ENCODE peak calls at places on chromosomes 16 and 17, in eight cellular contexts. K is stimulated activated CD4-positive, alpha-beta T cell treated with anti-CD3 and anti-CD28 coated beads, Interleukin-15, amount 100 ng/mL, for 1 hour; Q is BJ; T is hepatic stellate cell; F is heart right ventricle; N is ELR; J is EH; E is GM12865. Z is an unnamed sample.

GRCh38 chr16:1497014-1497598 is 3.9 kb downstream of the TELO2 start:
- DNase-seq in K (no peak), Q (no peak), T (no peak), F (no peak), N (no peak), J (no peak), E (no peak), Z (no peak)

GRCh38 chr16:72291531-72291981 is 119.6 kb upstream of the PMFBP1 start:
- DNase-seq in K (no peak), Q (peak), T (peak), F (no peak), N (peak), J (peak), E (no peak), Z (no peak)

GRCh38 chr16:10619271-10619849 is 39.0 kb upstream of the EMP2 start:
- DNase-seq in K (no peak), Q (no peak), T (no peak), F (peak), N (peak), J (no peak), E (no peak), Z (no peak)

GRCh38 chr16:59566446-59566845 is 832.3 kb upstream of the GOT2 start:
- DNase-seq in K (no peak), Q (no peak), T (no peak), F (no peak), N (no peak), J (no peak), E (no peak), Z (no peak)

GRCh38 chr16:69311533-69312388 is 611 bp downstream of the VPS4A start:
- DNase-seq in K (peak), Q (no peak), T (peak), F (no peak), N (peak), J (peak), E (peak), Z (no peak)

GRCh38 chr16:8627456-8627855 is 6.0 kb downstream of the METTL22 start:
- DNase-seq in K (no peak), Q (no peak), T (no peak), F (no peak), N (no peak), J (no peak), E (no peak), Z (no peak)

GRCh38 chr17:76585048-76585648 is 512 bp downstream of the ST6GALNAC2 start:
- DNase-seq in K (no peak), Q (no peak), T (no peak), F (no peak), N (no peak), J (peak), E (no peak), Z (no peak)

GRCh38 chr17:37089998-37090397 is 141.2 kb downstream of the AATF start:
- DNase-seq in K (no peak), Q (no peak), T (no peak), F (no peak), N (no peak), J (no peak), E (peak), Z (no peak)

GRCh38 chr16:77374384-77374783 is 60.5 kb downstream of the ADAMTS18 start:
- DNase-seq in K (no peak), Q (no peak), T (no peak), F (no peak), N (no peak), J (no peak), E (no peak), Z (no peak)

GRCh38 chr17:53492532-53492931 is 330.2 kb upstream of the KIF2B start:
- DNase-seq in K (no peak), Q (no peak), T (no peak), F (no peak), N (peak), J (no peak), E (no peak), Z (no peak)

GRCh38 chr17:9976283-9977009 is 71.4 kb upstream of the RCVRN start:
- DNase-seq in K (no peak), Q (no peak), T (no peak), F (no peak), N (no peak), J (no peak), E (no peak), Z (no peak)

GRCh38 chr17:57925361-57925990 is 29.7 kb downstream of the CUEDC1 start:
- DNase-seq in K (no peak), Q (no peak), T (no peak), F (no peak), N (no peak), J (no peak), E (no peak), Z (no peak)

GRCh38 chr16:50367777-50368409 is 895 bp downstream of the BRD7 start:
- DNase-seq in K (no peak), Q (no peak), T (no peak), F (no peak), N (peak), J (no peak), E (no peak), Z (no peak)

GRCh38 chr17:46121165-46121764 is 72.0 kb downstream of the KANSL1 start:
- DNase-seq in K (no peak), Q (no peak), T (no peak), F (no peak), N (no peak), J (no peak), E (peak), Z (no peak)

GRCh38 chr17:57604771-57605733 is 140.0 kb downstream of the CCDC182 start:
- DNase-seq in K (no peak), Q (no peak), T (peak), F (peak), N (no peak), J (peak), E (peak), Z (no peak)

GRCh38 chr17:42407289-42407836 is 15.7 kb downstream of the CAVIN1 start:
- DNase-seq in K (peak), Q (no peak), T (peak), F (peak), N (peak), J (peak), E (peak), Z (peak)

GRCh38 chr16:28875134-28876015 is 2.9 kb upstream of the ATP2A1 start:
- DNase-seq in K (no peak), Q (no peak), T (no peak), F (no peak), N (no peak), J (no peak), E (no peak), Z (no peak)

GRCh38 chr17:37725601-37726146 is 19.2 kb downstream of the HNF1B start:
- DNase-seq in K (no peak), Q (no peak), T (no peak), F (no peak), N (no peak), J (no peak), E (no peak), Z (no peak)

GRCh38 chr17:81309140-81309858 is 14.2 kb upstream of the SLC38A10 start:
- DNase-seq in K (no peak), Q (no peak), T (peak), F (peak), N (peak), J (peak), E (peak), Z (no peak)

GRCh38 chr16:30409125-30410060 is 2.0 kb downstream of the ZNF771 start:
- DNase-seq in K (peak), Q (peak), T (peak), F (peak), N (peak), J (peak), E (peak), Z (peak)

GRCh38 chr16:814974-815373 is 14.4 kb upstream of the GNG13 start:
- DNase-seq in K (no peak), Q (no peak), T (peak), F (no peak), N (peak), J (peak), E (peak), Z (no peak)

GRCh38 chr16:66952430-66953139 is 8.5 kb upstream of the CES3 start:
- DNase-seq in K (no peak), Q (no peak), T (no peak), F (no peak), N (no peak), J (no peak), E (no peak), Z (no peak)

GRCh38 chr17:6755731-6756184 is at the start of gene XAF1:
- DNase-seq in K (no peak), Q (peak), T (peak), F (peak), N (peak), J (peak), E (peak), Z (peak)